ENCODE peak calls at places on chromosomes 3 and 15, in ten cellular contexts. T, V, I, L, J, Y, B, R, K and Z are unnamed samples.

GRCh38 chr15:84824260-84824690 is 7.1 kb downstream of the ALPK3 start:
- DNase-seq in T (peak), Y (peak), V (no peak), J (no peak), R (peak), L (no peak), K (peak), B (no peak), I (peak), Z (no peak)

GRCh38 chr15:69466733-69467132 is 14.1 kb downstream of the RPLP1 start:
- DNase-seq in V (no peak), B (no peak), R (no peak), J (no peak), L (no peak), I (no peak), T (no peak), K (no peak), Y (no peak), Z (no peak)

GRCh38 chr3:151935451-151935850 is 62.0 kb downstream of the SUCNR1 start:
- DNase-seq in I (no peak), B (no peak), J (no peak), V (no peak), K (no peak), R (no peak), T (no peak), Y (no peak), L (no peak), Z (no peak)

GRCh38 chr3:65030847-65031463 is 343.2 kb upstream of the ADAMTS9 start:
- DNase-seq in Y (peak), J (no peak), T (no peak), R (no peak), B (peak), I (peak), L (no peak), K (no peak), V (peak), Z (peak)

GRCh38 chr3:54506603-54507002 is 384.3 kb downstream of the CACNA2D3 start:
- DNase-seq in V (no peak), Y (no peak), T (no peak), J (no peak), K (no peak), R (no peak), L (no peak), I (no peak), B (no peak), Z (no peak)

GRCh38 chr15:65249641-65250040 is 37.0 kb downstream of the PARP16 start:
- DNase-seq in R (no peak), B (peak), Y (no peak), K (no peak), J (peak), V (no peak), T (no peak), L (no peak), I (no peak), Z (no peak)

GRCh38 chr3:133514418-133514817 is 59.1 kb upstream of the CDV3 start:
- DNase-seq in B (no peak), T (no peak), V (no peak), K (no peak), J (no peak), Y (no peak), L (no peak), I (no peak), R (no peak), Z (no peak)

GRCh38 chr3:146903927-146904326 is 298.8 kb upstream of the PLSCR5 start:
- DNase-seq in R (no peak), Y (no peak), I (no peak), V (no peak), B (no peak), T (peak), J (no peak), K (no peak), L (no peak), Z (no peak)

GRCh38 chr3:63795438-63795837 is 23.7 kb upstream of the C3orf49 start:
- DNase-seq in B (peak), T (no peak), V (no peak), Y (no peak), K (no peak), L (no peak), I (no peak), J (no peak), R (no peak), Z (peak)

GRCh38 chr15:29568840-29569532 is 253.3 kb downstream of the TJP1 start:
- DNase-seq in V (no peak), R (no peak), B (peak), J (peak), L (no peak), T (no peak), K (no peak), Y (no peak), I (no peak), Z (peak)

GRCh38 chr3:145272684-145273083 is 888.3 kb downstream of the PLOD2 start:
- DNase-seq in J (no peak), K (no peak), Y (peak), B (no peak), R (no peak), V (no peak), I (peak), T (no peak), L (no peak), Z (no peak)

GRCh38 chr15:94602771-94603474 is 371.6 kb downstream of the MCTP2 start:
- DNase-seq in J (no peak), I (no peak), Y (no peak), T (no peak), R (no peak), K (no peak), L (no peak), V (no peak), B (no peak), Z (no peak)

GRCh38 chr15:92606126-92606835 is 49.3 kb downstream of the FAM174B start:
- DNase-seq in V (no peak), I (no peak), T (peak), Y (no peak), R (no peak), K (no peak), B (no peak), J (no peak), L (no peak), Z (no peak)

GRCh38 chr3:52456800-52457183 is 1.4 kb downstream of the NISCH start:
- DNase-seq in J (no peak), R (no peak), Y (no peak), B (no peak), V (no peak), K (no peak), I (no peak), L (no peak), T (no peak), Z (no peak)
- H3K4me3 ChIP-seq in J (peak), R (peak), Y (peak), B (peak), V (peak), K (peak), I (peak), L (peak), T (peak), Z (peak)

GRCh38 chr3:158109295-158109803 is 540 bp upstream of the RSRC1 start:
- DNase-seq in L (no peak), J (no peak), T (no peak), B (no peak), K (no peak), V (no peak), Y (no peak), I (no peak), R (no peak), Z (no peak)

GRCh38 chr3:158111861-158112260 is 2.0 kb downstream of the RSRC1 start:
- DNase-seq in K (no peak), I (no peak), R (no peak), Y (no peak), T (no peak), V (no peak), J (no peak), L (no peak), B (no peak), Z (peak)

GRCh38 chr3:158110658-158111018 is 749 bp downstream of the RSRC1 start:
- DNase-seq in V (no peak), J (no peak), I (no peak), R (no peak), T (no peak), Y (no peak), B (peak), K (no peak), L (no peak), Z (no peak)

GRCh38 chr3:158108596-158108995 is 1.3 kb upstream of the RSRC1 start:
- DNase-seq in Y (no peak), T (no peak), V (no peak), I (peak), J (no peak), L (no peak), R (no peak), K (no peak), B (no peak), Z (no peak)

GRCh38 chr3:158109804-158110657 is at the start of gene RSRC1:
- DNase-seq in R (peak), J (peak), L (peak), Y (peak), T (peak), I (peak), B (peak), V (peak), K (peak), Z (peak)
- TF ChIP-seq CTCF in R (no peak), J (no peak), L (no peak), Y (no peak), T (no peak), I (no peak), B (no peak), V (no peak), K (no peak), Z (no peak)

GRCh38 chr3:138594150-138594934 is at the start of gene CEP70:
- DNase-seq in B (peak), K (peak), T (peak), R (peak), J (peak), Y (peak), L (peak), I (peak), V (peak), Z (peak)

GRCh38 chr3:138593488-138594149 is 441 bp downstream of the CEP70 start:
- DNase-seq in J (no peak), I (peak), R (no peak), T (no peak), B (peak), V (no peak), L (no peak), Y (no peak), K (no peak), Z (peak)

GRCh38 chr3:138591392-138591791 is 2.7 kb downstream of the CEP70 start:
- DNase-seq in J (no peak), V (no peak), R (no peak), L (no peak), K (no peak), I (no peak), Y (no peak), B (no peak), T (no peak), Z (no peak)

GRCh38 chr3:138598534-138598933 is 4.5 kb upstream of the CEP70 start:
- DNase-seq in L (no peak), V (no peak), R (no peak), B (no peak), J (no peak), T (no peak), K (no peak), I (no peak), Y (no peak), Z (no peak)

DNA sequence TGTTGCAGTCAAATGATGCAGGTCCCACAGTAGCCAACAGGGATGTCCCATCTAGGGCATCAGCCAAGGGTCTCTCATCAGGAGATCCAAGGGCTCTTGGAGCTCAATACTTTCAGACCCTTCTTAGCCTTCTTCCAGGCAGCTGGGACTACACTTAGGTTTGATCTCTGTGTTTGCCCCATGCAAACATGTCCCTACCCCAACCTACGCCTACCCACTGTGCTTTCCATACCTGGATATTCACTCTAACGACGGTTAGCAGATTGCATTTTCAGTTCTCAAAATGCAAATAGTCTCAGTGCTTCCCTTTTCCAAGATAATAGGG is 837 bp upstream of the CEP70 start:
- DNase-seq in I (no peak), B (no peak), Y (no peak), K (no peak), R (no peak), T (no peak), L (no peak), J (no peak), V (no peak), Z (no peak)
- H3K4me3 ChIP-seq in I (no peak), B (no peak), Y (no peak), K (peak), R (peak), T (peak), L (peak), J (no peak), V (no peak), Z (peak)

GRCh38 chr3:186107148-186108105 is 1.5 kb downstream of the ETV5 start:
- DNase-seq in I (peak), J (peak), K (peak), T (peak), L (peak), Y (peak), B (peak), R (peak), V (no peak), Z (peak)
- TF ChIP-seq CTCF in I (no peak), J (no peak), K (no peak), T (no peak), L (no peak), Y (no peak), B (no peak), R (no peak), V (no peak), Z (no peak)

GRCh38 chr15:51368751-51369450 is 27.4 kb downstream of the GLDN start:
- DNase-seq in L (no peak), R (no peak), V (no peak), J (no peak), Y (peak), K (no peak), I (peak), B (peak), T (no peak), Z (peak)

GRCh38 chr15:51368307-51368706 is 26.9 kb downstream of the GLDN start:
- DNase-seq in K (no peak), V (no peak), Y (no peak), T (no peak), L (no peak), J (no peak), I (no peak), B (no peak), R (no peak), Z (no peak)

GRCh38 chr15:51366071-51366470 is 24.6 kb downstream of the GLDN start:
- DNase-seq in K (no peak), B (no peak), I (no peak), V (no peak), L (no peak), J (no peak), R (no peak), T (no peak), Y (no peak), Z (peak)

GRCh38 chr15:51366911-51367310 is 25.5 kb downstream of the GLDN start:
- DNase-seq in J (no peak), Y (peak), V (no peak), I (peak), R (no peak), K (no peak), L (no peak), B (peak), T (no peak), Z (peak)

GRCh38 chr15:51367322-51367976 is 26.0 kb downstream of the GLDN start:
- DNase-seq in T (no peak), J (no peak), I (no peak), B (no peak), R (no peak), K (no peak), V (no peak), L (no peak), Y (peak), Z (no peak)
- H3K4me3 ChIP-seq in T (no peak), J (no peak), I (no peak), B (no peak), R (no peak), K (no peak), V (no peak), L (no peak), Y (no peak), Z (no peak)

DNA sequence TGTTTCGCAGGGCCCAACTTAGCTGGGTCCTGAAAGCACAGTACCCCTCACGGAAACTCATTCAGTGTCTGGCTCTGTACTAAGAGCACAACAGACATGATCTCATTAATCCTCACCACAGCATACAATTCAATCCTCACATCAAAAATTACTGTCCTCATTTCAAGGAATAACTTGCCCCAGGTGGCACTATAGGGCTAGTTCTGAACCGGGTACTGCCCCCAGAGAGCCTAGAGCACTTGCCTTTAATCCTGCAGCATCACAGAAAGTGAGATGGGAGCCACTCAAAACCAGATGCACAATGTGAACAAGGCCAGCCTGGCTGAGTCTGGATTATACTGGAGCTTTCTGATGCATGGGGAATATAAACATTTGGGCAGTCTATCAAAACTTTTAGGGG is 122.6 kb downstream of the OSBPL10 start:
- DNase-seq in L (no peak), K (no peak), J (no peak), B (no peak), V (no peak), I (peak), T (no peak), R (no peak), Y (no peak), Z (no peak)
- TF ChIP-seq CTCF in L (no peak), K (no peak), J (no peak), B (no peak), V (no peak), I (no peak), T (no peak), R (no peak), Y (no peak), Z (no peak)

DNA sequence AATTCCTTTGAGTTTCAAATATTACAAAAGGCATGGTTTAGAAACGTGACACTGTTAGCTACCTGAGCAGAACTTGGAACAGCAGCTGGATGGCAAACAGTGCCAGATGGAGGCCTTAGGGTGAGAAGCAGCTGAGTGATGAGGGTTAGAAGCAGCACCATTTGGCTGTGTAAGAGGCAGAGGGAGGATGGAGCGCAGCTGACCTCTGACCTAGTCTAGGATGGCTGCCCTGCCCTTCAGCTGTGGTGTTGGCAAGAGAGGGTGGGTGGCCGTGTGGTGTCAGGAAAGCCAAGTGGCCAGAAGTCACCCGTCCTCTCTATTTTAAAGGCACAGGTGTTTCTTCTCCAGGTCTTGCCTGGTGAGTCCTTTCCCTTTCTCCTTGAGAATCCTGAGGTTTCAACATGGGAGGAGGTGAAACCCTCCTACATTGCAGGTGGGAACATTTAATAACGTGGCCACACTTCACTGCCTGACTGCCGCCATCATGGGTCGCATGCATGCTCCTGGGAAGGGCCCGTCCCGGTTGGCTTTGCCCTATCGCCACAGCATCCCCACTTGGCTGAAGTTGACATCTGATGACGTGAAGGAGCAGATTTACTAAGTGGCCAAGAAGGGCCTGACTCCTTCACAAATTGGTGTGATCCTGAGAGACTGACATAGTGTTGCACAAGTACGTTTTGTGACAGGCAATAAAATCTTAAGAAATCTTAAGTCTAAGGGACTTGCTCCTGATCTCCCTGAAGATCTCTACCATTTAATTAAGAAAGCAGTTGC is 17.6 kb downstream of the BCL2L10 start:
- DNase-seq in L (no peak), V (no peak), I (no peak), Y (no peak), K (peak), B (no peak), J (no peak), T (no peak), R (no peak), Z (no peak)
- H3K4me3 ChIP-seq in L (no peak), V (peak), I (no peak), Y (no peak), K (no peak), B (no peak), J (no peak), T (no peak), R (no peak), Z (no peak)

GRCh38 chr3:119322523-119323400 is 28.6 kb downstream of the ARHGAP31 start:
- DNase-seq in T (peak), R (peak), V (no peak), L (peak), Y (peak), I (peak), J (peak), K (peak), B (peak), Z (peak)
- TF ChIP-seq CTCF in T (no peak), R (no peak), V (no peak), L (no peak), Y (peak), I (no peak), J (peak), K (no peak), B (no peak), Z (no peak)

GRCh38 chr15:82832601-82833209 is 23.3 kb downstream of the WHAMM start:
- DNase-seq in T (no peak), B (peak), Y (peak), V (peak), L (no peak), R (no peak), J (peak), I (peak), K (no peak), Z (peak)
- H3K4me3 ChIP-seq in T (no peak), B (no peak), Y (no peak), V (peak), L (no peak), R (no peak), J (no peak), I (no peak), K (no peak), Z (no peak)